ENCODE peak calls at places on chromosome 14, in seven cellular contexts. L, V, X, Q, A, C and H are unnamed samples.

GRCh38 chr14:59566725-59567124 is 9.9 kb downstream of the CCDC175 start:
- DNase-seq in A (no peak), C (no peak), X (no peak), V (no peak), L (no peak), Q (no peak), H (no peak)

GRCh38 chr14:75604979-75605825 is 26.8 kb downstream of the FLVCR2 start:
- DNase-seq in C (no peak), Q (no peak), X (peak), V (no peak), L (no peak), A (no peak), H (no peak)

GRCh38 chr14:72892103-72892878 is 1.6 kb downstream of the DPF3 start:
- DNase-seq in V (no peak), Q (peak), X (no peak), L (peak), A (peak), C (no peak), H (no peak)

GRCh38 chr14:31834616-31835015 is 242.5 kb upstream of the ARHGAP5 start:
- DNase-seq in X (no peak), Q (no peak), A (no peak), C (no peak), L (no peak), V (no peak), H (no peak)

GRCh38 chr14:65281991-65282908 is 130.3 kb upstream of the FUT8 start:
- DNase-seq in V (peak), X (no peak), C (no peak), A (peak), Q (peak), L (no peak), H (no peak)

GRCh38 chr14:81416233-81416927 is 16.3 kb upstream of the STON2 start:
- DNase-seq in A (no peak), C (no peak), Q (no peak), X (no peak), L (no peak), V (no peak), H (no peak)

GRCh38 chr14:61171687-61172086 is 109.5 kb downstream of the TMEM30B start:
- DNase-seq in L (no peak), Q (no peak), V (no peak), A (no peak), C (no peak), X (no peak), H (no peak)

GRCh38 chr14:33986804-33987203 is 35.9 kb upstream of the EGLN3 start:
- DNase-seq in X (peak), Q (no peak), C (peak), A (no peak), V (peak), L (no peak), H (peak)

GRCh38 chr14:35046751-35047536 is 872 bp downstream of the FAM177A1 start:
- DNase-seq in V (peak), A (peak), L (peak), Q (no peak), C (peak), X (no peak), H (peak)

GRCh38 chr14:91367173-91368171 is 50.1 kb downstream of the CCDC88C start:
- DNase-seq in C (no peak), Q (peak), L (peak), X (peak), V (no peak), A (peak), H (peak)

GRCh38 chr14:67940476-67940875 is 120.9 kb downstream of the RAD51B start:
- DNase-seq in C (no peak), Q (no peak), V (no peak), L (no peak), X (no peak), A (no peak), H (no peak)

GRCh38 chr14:89013098-89013504 is 188.7 kb downstream of the TTC8 start:
- DNase-seq in C (peak), A (no peak), L (no peak), V (peak), X (no peak), Q (no peak), H (peak)

GRCh38 chr14:94867931-94868597 is 98.2 kb upstream of the GSC start:
- DNase-seq in A (no peak), C (no peak), V (peak), X (no peak), L (no peak), Q (no peak), H (peak)

GRCh38 chr14:55874785-55875184 is 243.4 kb upstream of the PELI2 start:
- DNase-seq in X (no peak), V (no peak), C (no peak), A (no peak), Q (no peak), L (no peak), H (no peak)

GRCh38 chr14:51395361-51395849 is 155.4 kb downstream of the TMX1 start:
- DNase-seq in C (no peak), V (peak), L (no peak), Q (no peak), X (no peak), A (no peak), H (peak)

GRCh38 chr14:75459099-75459741 is 31.4 kb downstream of the JDP2 start:
- DNase-seq in V (no peak), Q (no peak), A (no peak), X (peak), L (no peak), C (no peak), H (no peak)